ENCODE peak calls at places on chromosomes 1 and 21, in five cellular contexts. R is GM23338, G is K562, N is neuronal stem cell, T is A549. Y is an unnamed sample.

GRCh38 chr1:171265686-171266085 is 17.4 kb downstream of the FMO1 start:
- DNase-seq in R (no peak), G (no peak), N (no peak), T (no peak), Y (no peak)

GRCh38 chr1:110976089-110976488 is 12.4 kb upstream of the LRIF1 start:
- DNase-seq in R (no peak), G (no peak), N (no peak), T (no peak), Y (no peak)

GRCh38 chr1:44664730-44665370 is 9.4 kb downstream of the TMEM53 start:
- DNase-seq in R (no peak), G (no peak), N (no peak), T (no peak), Y (no peak)

GRCh38 chr1:205480349-205481278 is 23.9 kb upstream of the CDK18 start:
- DNase-seq in R (no peak), G (no peak), N (no peak), T (no peak), Y (peak; percentile 42)

GRCh38 chr21:41612674-41613250 is 104.8 kb upstream of the TMPRSS2 start:
- DNase-seq in R (peak; percentile 78), G (peak; percentile 71), N (peak; percentile 63), T (peak; percentile 50), Y (peak; percentile 41)

GRCh38 chr1:63772876-63773275 is 941 bp upstream of the ROR1 start:
- DNase-seq in R (peak; percentile 69), G (no peak), N (no peak), T (no peak), Y (peak; percentile 46)

GRCh38 chr1:240619901-240620621 is 8.1 kb upstream of the GREM2 start:
- DNase-seq in R (no peak), G (no peak), N (no peak), T (no peak), Y (no peak)

GRCh38 chr1:39173995-39174380 is 30.5 kb upstream of the MACF1 start:
- DNase-seq in R (no peak), G (no peak), N (no peak), T (no peak), Y (no peak)

GRCh38 chr1:55049914-55050278 is 10.5 kb downstream of the PCSK9 start:
- DNase-seq in R (no peak), G (no peak), N (no peak), T (no peak), Y (no peak)

GRCh38 chr1:84677415-84678099 is 12.7 kb downstream of the SSX2IP start:
- DNase-seq in R (no peak), G (no peak), N (no peak), T (no peak), Y (no peak)

GRCh38 chr21:17903929-17904639 is 84.9 kb upstream of the C21orf91 start:
- DNase-seq in R (no peak), G (no peak), N (no peak), T (no peak), Y (no peak)

GRCh38 chr1:209755926-209756607 is at the start of gene TRAF3IP3:
- DNase-seq in R (no peak), G (no peak), N (no peak), T (no peak), Y (peak; percentile 86)

GRCh38 chr1:180521474-180522203 is 19.3 kb upstream of the ACBD6 start:
- DNase-seq in R (peak; percentile 49), G (no peak), N (no peak), T (no peak), Y (no peak)

GRCh38 chr1:3628445-3628844 is 3.6 kb downstream of the TPRG1L start:
- DNase-seq in R (no peak), G (no peak), N (no peak), T (no peak), Y (no peak)

GRCh38 chr1:151612506-151613274 is 840 bp downstream of the SNX27 start:
- DNase-seq in R (peak; percentile 53), G (no peak), N (no peak), T (no peak), Y (peak; percentile 30)

GRCh38 chr1:240666548-240667198 is 54.7 kb upstream of the GREM2 start:
- DNase-seq in R (no peak), G (no peak), N (no peak), T (no peak), Y (no peak)

GRCh38 chr1:86416343-86416742 is 7.6 kb upstream of the CLCA2 start:
- DNase-seq in R (no peak), G (no peak), N (no peak), T (no peak), Y (no peak)

GRCh38 chr1:162391790-162392563 is 10.4 kb downstream of the C1orf226 start:
- DNase-seq in R (peak; percentile 67), G (peak; percentile 63), N (peak; percentile 44), T (peak; percentile 40), Y (peak; percentile 35)

GRCh38 chr1:209626633-209627348 is 25.4 kb downstream of the LAMB3 start:
- DNase-seq in R (no peak), G (no peak), N (no peak), T (no peak), Y (no peak)

GRCh38 chr1:168585937-168586336 is 9.5 kb downstream of the XCL1 start:
- DNase-seq in R (no peak), G (no peak), N (no peak), T (no peak), Y (no peak)

GRCh38 chr1:208799186-208799585 is 555.0 kb upstream of the PLXNA2 start:
- DNase-seq in R (no peak), G (no peak), N (no peak), T (no peak), Y (no peak)

GRCh38 chr1:74280642-74281396 is 45.6 kb downstream of the TNNI3K start:
- DNase-seq in R (no peak), G (no peak), N (no peak), T (no peak), Y (no peak)

GRCh38 chr1:64838486-64838885 is 93.6 kb downstream of the RAVER2 start:
- DNase-seq in R (no peak), G (no peak), N (no peak), T (no peak), Y (no peak)

GRCh38 chr1:231157311-231157710 is 4.5 kb upstream of the TRIM67 start:
- DNase-seq in R (no peak), G (no peak), N (no peak), T (no peak), Y (no peak)

GRCh38 chr1:231241751-231242150 is 739 bp downstream of the GNPAT start:
- DNase-seq in R (peak; percentile 25), G (peak; percentile 63), N (no peak), T (peak; percentile 63), Y (peak; percentile 53)

GRCh38 chr1:8040586-8040985 is 14.5 kb upstream of the ERRFI1 start:
- DNase-seq in R (no peak), G (peak; percentile 32), N (no peak), T (peak; percentile 82), Y (no peak)

GRCh38 chr1:82090104-82090503 is 289.4 kb downstream of the ADGRL2 start:
- DNase-seq in R (peak; percentile 24), G (no peak), N (no peak), T (no peak), Y (no peak)

GRCh38 chr1:24203404-24203803 is 16.3 kb upstream of the IFNLR1 start:
- DNase-seq in R (no peak), G (no peak), N (no peak), T (no peak), Y (peak; percentile 81)

GRCh38 chr1:156499703-156500577 is 635 bp downstream of the MEF2D start:
- DNase-seq in R (peak; percentile 63), G (no peak), N (no peak), T (no peak), Y (peak; percentile 49)

GRCh38 chr21:43984905-43985689 is 27.0 kb upstream of the TRAPPC10 start:
- DNase-seq in R (no peak), G (no peak), N (no peak), T (no peak), Y (no peak)

GRCh38 chr1:46522184-46522968 is 29.1 kb downstream of the KNCN start:
- DNase-seq in R (no peak), G (peak; percentile 95), N (no peak), T (no peak), Y (no peak)

GRCh38 chr1:172915276-172915675 is 135.5 kb downstream of the TNFSF18 start:
- DNase-seq in R (no peak), G (no peak), N (no peak), T (no peak), Y (no peak)

GRCh38 chr1:229132706-229133105 is 138.2 kb upstream of the RAB4A start:
- DNase-seq in R (no peak), G (no peak), N (no peak), T (no peak), Y (no peak)
- H3K27ac ChIP-seq in R (no peak overlapping the region), G (no peak overlapping the region), N (no peak overlapping the region), T (no peak overlapping the region), Y (no peak overlapping the region)

DNA sequence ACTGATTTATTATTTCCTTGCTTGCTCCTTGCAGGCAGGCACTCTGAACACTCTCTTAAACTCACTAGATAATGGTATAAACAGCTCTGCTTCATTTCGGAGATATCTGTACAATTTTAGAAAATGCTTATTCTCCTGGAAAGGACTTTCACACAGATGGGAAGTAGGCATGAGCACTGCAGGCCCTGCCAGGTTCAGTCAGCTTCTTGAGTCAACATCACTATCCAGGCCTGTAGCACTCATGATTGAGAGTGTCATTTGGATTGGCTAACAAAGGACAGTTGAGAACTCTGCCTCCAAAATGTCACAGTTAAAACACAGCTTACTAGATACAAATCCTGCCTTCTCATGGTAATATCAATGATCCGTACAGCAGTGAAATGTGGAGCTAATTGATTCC is 181.9 kb downstream of the CYYR1 start:
- DNase-seq in R (no peak), G (no peak), N (no peak), T (no peak), Y (no peak)
- H3K4me2 ChIP-seq in R (no peak overlapping the region), G (no peak overlapping the region), N (no peak overlapping the region), T (no peak overlapping the region), Y (no peak overlapping the region)

DNA sequence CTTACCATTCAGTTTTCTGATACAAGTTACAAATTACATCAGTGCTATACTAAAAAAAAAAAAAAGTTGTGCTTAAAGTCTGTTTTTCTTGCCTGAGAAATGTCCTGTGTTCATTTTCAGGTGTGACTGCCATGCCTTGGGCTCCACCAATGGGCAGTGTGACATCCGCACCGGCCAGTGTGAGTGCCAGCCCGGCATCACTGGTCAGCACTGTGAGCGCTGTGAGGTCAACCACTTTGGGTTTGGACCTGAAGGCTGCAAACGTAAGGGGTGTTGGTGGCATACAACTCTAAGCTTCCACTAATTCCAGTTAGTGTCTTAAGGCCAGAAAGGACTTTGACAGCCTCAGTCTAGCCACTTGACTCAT is 60.1 kb upstream of the LAMC2 start:
- DNase-seq in R (no peak), G (no peak), N (no peak), T (no peak), Y (no peak)
- H3K27ac ChIP-seq in R (peak overlapping the region; percentile 19), G (no peak overlapping the region), N (no peak overlapping the region), T (no peak overlapping the region), Y (no peak overlapping the region)

DNA sequence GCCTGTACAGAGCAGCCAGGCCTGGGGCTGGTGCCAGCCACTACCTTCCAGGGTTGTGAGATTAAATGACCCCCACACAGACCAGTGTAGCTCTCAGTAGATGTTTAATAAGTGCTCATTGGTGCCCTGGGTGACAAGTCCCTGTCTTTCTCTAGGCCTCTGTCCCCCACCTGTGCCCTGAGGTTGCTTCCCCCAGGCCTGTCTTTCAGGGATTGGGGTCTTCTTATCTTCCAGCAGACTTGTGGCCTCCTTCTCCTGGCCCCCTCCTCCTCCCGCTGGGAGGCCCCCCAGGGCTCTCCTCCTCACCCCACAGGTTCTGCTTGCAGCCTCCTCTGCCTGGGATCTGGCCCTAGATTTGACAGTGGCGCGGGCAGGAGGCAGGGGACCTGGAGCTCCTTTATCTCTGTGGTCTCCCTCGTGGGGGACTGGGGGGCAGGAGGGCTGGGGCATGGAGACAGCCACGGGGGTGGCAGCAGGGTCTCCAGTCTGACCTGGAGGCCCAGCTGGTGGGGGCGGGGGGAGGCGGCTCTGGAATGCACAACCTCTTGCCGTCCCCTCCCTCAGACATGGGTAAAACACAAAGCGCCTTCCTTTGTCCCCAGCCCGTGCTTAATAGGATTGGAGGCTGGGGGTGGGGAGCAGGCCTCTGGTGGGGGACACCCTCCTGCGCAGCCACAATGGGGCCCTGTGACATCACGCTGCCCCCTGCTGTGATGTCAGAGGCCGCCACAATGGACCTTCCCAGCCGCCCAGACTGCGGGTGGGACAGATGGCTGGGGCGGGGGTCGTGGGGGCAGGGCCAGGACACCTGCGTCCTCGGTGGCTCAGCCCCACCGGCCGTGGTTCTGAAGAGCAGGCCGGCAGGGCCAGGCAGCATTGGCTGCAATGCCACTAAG is 40.2 kb downstream of the EPHA2 start:
- DNase-seq in R (peak; percentile 84), G (no peak), N (peak; percentile 94), T (no peak), Y (no peak)
- H3K4me2 ChIP-seq in R (peak overlapping the region; percentile 78), G (no peak overlapping the region), N (peak overlapping the region; percentile 51), T (no peak overlapping the region), Y (no peak overlapping the region)

Y was measured in OCI-LY7.